ENCODE peak calls at places on chromosome 9, in five cellular contexts. F, Z, V, R and C are unnamed samples.

GRCh38 chr9:123089790-123090189 is 56.3 kb downstream of the GPR21 start:
- DNase-seq in V (no peak), Z (no peak), R (no peak), F (no peak), C (no peak)

GRCh38 chr9:107389617-107390071 is 99.9 kb downstream of the KLF4 start:
- DNase-seq in Z (peak), F (peak), V (no peak), R (peak), C (no peak)

GRCh38 chr9:132238026-132238972 is 76.4 kb downstream of the NTNG2 start:
- DNase-seq in Z (no peak), R (no peak), V (no peak), F (no peak), C (no peak)

GRCh38 chr9:133970581-133970900 is 21.6 kb downstream of the VAV2 start:
- DNase-seq in V (no peak), F (no peak), R (no peak), Z (no peak), C (no peak)

GRCh38 chr9:88852794-88853193 is 138.5 kb upstream of the S1PR3 start:
- DNase-seq in Z (peak), R (peak), V (no peak), F (peak), C (no peak)

GRCh38 chr9:92631452-92632211 is 38.3 kb downstream of the IPPK start:
- DNase-seq in V (no peak), F (no peak), Z (no peak), R (no peak), C (no peak)

GRCh38 chr9:90007516-90008430 is 403.0 kb downstream of the GADD45G start:
- DNase-seq in F (peak), V (no peak), R (peak), Z (peak), C (no peak)

GRCh38 chr9:120755827-120756434 is 37.3 kb downstream of the FBXW2 start:
- DNase-seq in R (peak), F (peak), V (peak), Z (peak), C (peak)

GRCh38 chr9:129549684-129550083 is 71.2 kb downstream of the C9orf50 start:
- DNase-seq in R (no peak), Z (no peak), V (no peak), F (no peak), C (no peak)

GRCh38 chr9:21047315-21047714 is 15.9 kb upstream of the HACD4 start:
- DNase-seq in R (no peak), F (no peak), Z (no peak), V (no peak), C (no peak)

DNA sequence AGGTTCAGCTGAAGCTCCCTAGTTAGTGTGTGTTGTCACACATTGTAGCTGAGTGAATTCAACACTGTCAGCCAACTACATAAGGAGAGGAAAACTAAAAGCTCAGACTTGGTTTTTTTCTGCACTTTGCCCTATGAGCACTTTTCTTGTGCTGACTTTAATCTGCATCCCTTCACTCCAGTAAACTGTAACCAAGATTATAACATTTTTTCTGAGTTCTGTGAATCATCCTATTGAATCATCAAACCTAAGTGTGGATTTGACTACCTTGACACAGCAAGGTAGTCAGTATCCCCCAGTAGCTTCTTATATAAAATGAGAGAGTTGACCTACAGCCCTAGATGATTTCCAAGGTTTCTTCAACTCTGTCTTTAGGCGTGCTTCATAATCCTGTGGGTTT is 325.0 kb downstream of the AGTPBP1 start:
- DNase-seq in F (no peak), R (no peak), V (no peak), Z (no peak), C (no peak)
- H3K14ac ChIP-seq in F (no peak), R (no peak), V (no peak), Z (no peak), C (no peak)

GRCh38 chr9:13902286-13902685 is 411.7 kb downstream of the NFIB start:
- DNase-seq in F (no peak), Z (no peak), R (no peak), V (no peak), C (no peak)

GRCh38 chr9:13899924-13900323 is 414.0 kb downstream of the NFIB start:
- DNase-seq in Z (no peak), V (no peak), F (no peak), R (no peak), C (no peak)

GRCh38 chr9:13898957-13899356 is 415.0 kb downstream of the NFIB start:
- DNase-seq in F (no peak), Z (no peak), R (no peak), V (no peak), C (no peak)

GRCh38 chr9:13901176-13901575 is 412.8 kb downstream of the NFIB start:
- DNase-seq in R (no peak), V (no peak), F (no peak), Z (no peak), C (no peak)

DNA sequence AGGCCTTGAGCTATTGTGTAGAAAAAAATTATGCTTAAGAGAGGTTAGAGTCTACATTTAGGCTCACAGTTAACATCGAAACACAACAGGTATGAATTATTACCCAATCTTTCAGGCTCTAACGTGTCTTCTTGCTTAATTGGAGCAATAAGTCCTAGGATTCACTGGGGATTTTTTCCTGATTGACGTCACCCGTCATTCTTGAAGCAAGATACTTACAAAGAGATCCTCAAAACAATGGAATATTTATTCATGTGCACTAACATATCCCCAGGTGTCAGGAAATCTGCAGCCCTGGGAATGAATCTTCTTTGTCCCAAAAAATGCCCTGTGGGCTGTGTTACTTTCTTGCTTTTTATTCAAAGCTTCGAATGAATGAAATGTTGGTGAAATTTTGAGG is 413.5 kb downstream of the NFIB start:
- DNase-seq in R (peak), Z (no peak), V (no peak), F (no peak), C (no peak)
- H3K18ac ChIP-seq in R (no peak), Z (no peak), V (no peak), F (no peak), C (no peak)

GRCh38 chr9:93951655-93952118 is 3.5 kb downstream of the BARX1 start:
- DNase-seq in Z (no peak), V (no peak), R (no peak), F (no peak), C (no peak)
- H3K4me3 ChIP-seq in Z (no peak), V (peak), R (no peak), F (no peak), C (no peak)

GRCh38 chr9:38025166-38025565 is 43.9 kb downstream of the SHB start:
- DNase-seq in Z (no peak), V (no peak), R (no peak), F (no peak), C (no peak)
- H3K14ac ChIP-seq in Z (no peak), V (no peak), R (peak), F (peak), C (no peak)

DNA sequence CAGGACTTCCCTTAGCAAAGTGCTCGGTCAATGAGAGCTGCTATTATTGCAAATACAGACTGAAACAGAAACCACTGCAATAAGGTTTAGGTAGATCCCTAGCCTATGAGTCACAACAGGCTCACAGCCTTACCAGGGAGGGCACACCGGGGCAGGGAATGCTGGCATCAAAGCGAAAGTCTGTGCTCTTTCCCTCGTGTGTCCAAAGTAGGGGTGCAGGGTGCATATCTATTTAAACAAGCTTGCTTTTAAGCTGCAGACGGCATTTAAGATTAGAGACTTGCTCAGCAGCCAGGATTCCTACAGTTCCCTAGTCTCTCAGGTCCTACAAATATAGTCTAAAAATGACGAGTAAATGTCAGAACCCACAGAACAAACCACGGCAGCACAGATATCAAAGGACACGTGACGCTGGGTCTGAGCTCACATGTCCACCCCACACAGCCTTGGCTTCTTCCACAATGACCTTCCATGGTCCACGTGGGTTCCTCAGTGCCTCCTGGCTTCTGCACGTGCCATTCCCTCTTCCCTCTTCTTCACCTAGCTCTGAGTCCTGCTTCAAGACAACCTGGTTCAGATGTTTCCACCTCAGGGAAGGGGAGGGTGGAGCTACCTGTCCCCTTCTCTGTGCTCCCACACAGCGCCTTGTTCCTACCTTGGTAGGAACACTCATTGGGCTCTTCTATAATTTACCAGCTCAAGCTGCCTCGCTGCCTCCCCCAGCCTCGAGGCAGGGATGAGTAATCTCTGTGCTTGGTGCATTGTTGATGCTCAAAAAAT is 193.2 kb downstream of the MAPKAP1 start:
- DNase-seq in V (no peak), R (peak), Z (peak), F (peak), C (no peak)
- H3K18ac ChIP-seq in V (peak), R (peak), Z (no peak), F (peak), C (peak)

DNA sequence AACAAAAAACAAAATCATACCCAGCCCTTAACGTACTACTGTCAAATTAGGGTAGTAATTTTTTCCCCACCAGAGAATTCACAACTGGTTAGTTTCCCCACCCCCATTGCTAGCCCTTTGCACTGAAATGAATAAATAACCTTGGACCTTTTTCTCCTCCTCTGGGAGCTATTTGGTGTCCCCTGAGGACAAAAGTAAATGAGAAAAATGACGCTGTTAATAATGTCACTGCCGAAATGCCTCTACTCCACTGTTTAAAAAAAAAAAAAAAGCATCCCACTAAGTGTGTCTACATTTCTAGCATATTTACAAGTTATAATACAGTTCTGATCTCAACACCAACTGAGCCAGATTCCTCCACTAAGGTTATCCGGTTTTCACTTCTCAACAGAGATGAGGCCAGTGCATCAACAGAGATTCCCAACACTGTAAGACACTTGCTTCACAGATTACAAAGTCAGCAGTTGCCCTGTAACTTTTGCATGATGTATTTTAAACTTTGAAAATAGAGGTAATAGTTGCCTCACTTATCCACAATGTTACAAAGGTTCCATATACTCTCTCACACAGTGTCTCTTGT is 5.1 kb upstream of the NFIB start:
- DNase-seq in F (no peak), V (no peak), Z (no peak), R (no peak), C (no peak)
- H3K4me3 ChIP-seq in F (no peak), V (no peak), Z (no peak), R (no peak), C (no peak)

GRCh38 chr9:111962021-111962420 is 65.4 kb downstream of the UGCG start:
- DNase-seq in Z (no peak), F (no peak), V (no peak), R (peak), C (no peak)
- H3K14ac ChIP-seq in Z (no peak), F (peak), V (no peak), R (no peak), C (no peak)